ENCODE peak calls at places on chromosomes 4 and X, in nine cellular contexts. X, Q, B, L, I, K, Z, T and S are unnamed samples.

GRCh38 chr4:139956436-139957107 is 197.4 kb downstream of the MAML3 start:
- DNase-seq in X (no peak), Q (no peak), B (no peak), L (no peak), I (no peak), K (no peak), Z (peak), T (no peak), S (no peak)

GRCh38 chrX:53435997-53436396 is 1.8 kb upstream of the HSD17B10 start:
- DNase-seq in X (peak), Q (peak), B (no peak), L (peak), I (peak), K (peak), Z (peak), T (peak), S (peak)

GRCh38 chr4:40325406-40326019 is 9.6 kb upstream of the CHRNA9 start:
- DNase-seq in X (peak), Q (peak), B (no peak), L (peak), I (peak), K (no peak), Z (peak), T (peak), S (peak)

GRCh38 chr4:52507774-52508173 is 151.3 kb downstream of the USP46 start:
- DNase-seq in X (no peak), Q (no peak), B (no peak), L (no peak), I (no peak), K (peak), Z (no peak), T (no peak), S (no peak)

GRCh38 chr4:86547140-86547539 is 47.0 kb upstream of the PTPN13 start:
- DNase-seq in X (no peak), Q (no peak), B (no peak), L (no peak), I (no peak), K (no peak), Z (no peak), T (no peak), S (no peak)

GRCh38 chr4:78629991-78630541 is 78.5 kb downstream of the ANXA3 start:
- DNase-seq in X (no peak), Q (no peak), B (peak), L (no peak), I (no peak), K (no peak), Z (no peak), T (no peak), S (peak)

GRCh38 chr4:10667651-10668341 is 16.8 kb downstream of the CLNK start:
- DNase-seq in X (no peak), Q (peak), B (no peak), L (no peak), I (no peak), K (no peak), Z (no peak), T (no peak), S (no peak)

GRCh38 chr4:2755821-2756690 is at the start of gene TNIP2:
- DNase-seq in X (peak), Q (no peak), B (peak), L (peak), I (peak), K (peak), Z (peak), T (peak), S (peak)

GRCh38 chrX:18961686-18962085 is 22.2 kb downstream of the PHKA2 start:
- DNase-seq in X (no peak), Q (no peak), B (no peak), L (no peak), I (no peak), K (no peak), Z (peak), T (peak), S (no peak)

GRCh38 chr4:85932371-85933305 is 427.2 kb downstream of the MAPK10 start:
- DNase-seq in X (no peak), Q (no peak), B (no peak), L (no peak), I (no peak), K (no peak), Z (peak), T (no peak), S (no peak)

GRCh38 chr4:7327341-7327885 is 107.3 kb downstream of the PSAPL1 start:
- DNase-seq in X (no peak), Q (no peak), B (peak), L (no peak), I (no peak), K (peak), Z (no peak), T (peak), S (no peak)

GRCh38 chr4:123260429-123261052 is 136.1 kb upstream of the SPRY1 start:
- DNase-seq in X (no peak), Q (no peak), B (no peak), L (no peak), I (no peak), K (no peak), Z (no peak), T (no peak), S (no peak)

GRCh38 chrX:106170318-106170717 is 2.2 kb downstream of the PWWP3B start:
- DNase-seq in X (no peak), Q (no peak), B (no peak), L (no peak), I (no peak), K (no peak), Z (peak), T (no peak), S (no peak)

GRCh38 chrX:120664081-120664480 is 34.2 kb upstream of the C1GALT1C1 start:
- DNase-seq in X (no peak), Q (peak), B (no peak), L (no peak), I (no peak), K (no peak), Z (peak), T (no peak), S (no peak)

GRCh38 chrX:37423864-37424569 is 74.9 kb downstream of the PRRG1 start:
- DNase-seq in X (no peak), Q (no peak), B (no peak), L (no peak), I (no peak), K (no peak), Z (peak), T (no peak), S (no peak)

GRCh38 chr4:142984871-142985585 is 138.9 kb upstream of the INPP4B start:
- DNase-seq in X (no peak), Q (no peak), B (no peak), L (no peak), I (no peak), K (no peak), Z (peak), T (no peak), S (peak)

GRCh38 chr4:53273726-53274125 is 92.1 kb downstream of the SCFD2 start:
- DNase-seq in X (no peak), Q (no peak), B (no peak), L (no peak), I (no peak), K (no peak), Z (peak), T (no peak), S (no peak)

GRCh38 chr4:113028074-113028473 is 21.4 kb upstream of the ANK2 start:
- DNase-seq in X (no peak), Q (no peak), B (no peak), L (no peak), I (no peak), K (no peak), Z (no peak), T (no peak), S (no peak)